ENCODE peak calls at places on chromosomes 13 and 19, in seven cellular contexts. W, S, P, D, Z, J and U are unnamed samples.

GRCh38 chr19:51742736-51743288 is 8.9 kb downstream of the FPR1 start:
- DNase-seq in W (no peak), S (no peak), P (no peak), D (no peak), Z (no peak), J (no peak), U (no peak)

GRCh38 chr19:46639356-46640061 is 3.5 kb upstream of the GNG8 start:
- DNase-seq in W (peak), S (no peak), P (no peak), D (no peak), Z (peak), J (peak), U (no peak)

GRCh38 chr13:25945596-25945995 is 106.2 kb downstream of the SHISA2 start:
- DNase-seq in W (no peak), S (no peak), P (no peak), D (no peak), Z (no peak), J (no peak), U (no peak)

GRCh38 chr13:30111810-30112209 is 195.5 kb downstream of the KATNAL1 start:
- DNase-seq in W (no peak), S (no peak), P (no peak), D (no peak), Z (no peak), J (no peak), U (no peak)

GRCh38 chr13:97810152-97810551 is 143.3 kb upstream of the IPO5 start:
- DNase-seq in W (no peak), S (peak), P (no peak), D (no peak), Z (no peak), J (no peak), U (peak)

GRCh38 chr13:22061806-22062391 is 391.0 kb downstream of the FGF9 start:
- DNase-seq in W (no peak), S (no peak), P (no peak), D (no peak), Z (no peak), J (no peak), U (no peak)

GRCh38 chr19:48806818-48807589 is 3.8 kb downstream of the BCAT2 start:
- DNase-seq in W (no peak), S (no peak), P (no peak), D (no peak), Z (no peak), J (no peak), U (no peak)

GRCh38 chr19:51194527-51195315 is 30.2 kb upstream of the CD33 start:
- DNase-seq in W (no peak), S (peak), P (no peak), D (no peak), Z (no peak), J (no peak), U (no peak)

GRCh38 chr13:42968906-42969305 is 23.1 kb downstream of the EPSTI1 start:
- DNase-seq in W (no peak), S (no peak), P (no peak), D (no peak), Z (no peak), J (no peak), U (no peak)

GRCh38 chr13:21671793-21672680 is 1.2 kb downstream of the FGF9 start:
- DNase-seq in W (no peak), S (no peak), P (no peak), D (no peak), Z (no peak), J (no peak), U (no peak)

GRCh38 chr19:15563325-15563794 is 51.7 kb upstream of the CYP4F8 start:
- DNase-seq in W (peak), S (no peak), P (no peak), D (no peak), Z (no peak), J (no peak), U (no peak)

GRCh38 chr13:107730835-107731234 is 484.5 kb downstream of the LIG4 start:
- DNase-seq in W (no peak), S (no peak), P (no peak), D (no peak), Z (no peak), J (no peak), U (no peak)

GRCh38 chr19:48674921-48675824 is 2.4 kb upstream of the NTN5 start:
- DNase-seq in W (peak), S (peak), P (peak), D (peak), Z (peak), J (peak), U (peak)

GRCh38 chr19:10808937-10809655 is 26.9 kb downstream of the TMED1 start:
- DNase-seq in W (no peak), S (peak), P (no peak), D (no peak), Z (peak), J (no peak), U (no peak)

GRCh38 chr13:94660695-94661324 is 51.5 kb downstream of the SOX21 start:
- DNase-seq in W (no peak), S (no peak), P (no peak), D (no peak), Z (no peak), J (no peak), U (no peak)

GRCh38 chr13:52846567-52847321 is 1.7 kb downstream of the PCDH8 start:
- DNase-seq in W (peak), S (peak), P (no peak), D (peak), Z (peak), J (no peak), U (no peak)

GRCh38 chr19:29724102-29724641 is 9.1 kb upstream of the C19orf12 start:
- DNase-seq in W (no peak), S (no peak), P (no peak), D (no peak), Z (peak), J (no peak), U (no peak)

GRCh38 chr13:64078025-64078424 is 2662.4 kb upstream of the PCDH20 start:
- DNase-seq in W (no peak), S (no peak), P (no peak), D (no peak), Z (no peak), J (no peak), U (no peak)

GRCh38 chr19:6126335-6126974 is 9.0 kb upstream of the ACSBG2 start:
- DNase-seq in W (no peak), S (peak), P (no peak), D (no peak), Z (no peak), J (peak), U (peak)

GRCh38 chr13:93235258-93236015 is 8.8 kb downstream of the GPC6 start:
- DNase-seq in W (no peak), S (no peak), P (no peak), D (no peak), Z (no peak), J (no peak), U (no peak)

GRCh38 chr19:33060586-33060985 is 4.1 kb downstream of the RHPN2 start:
- DNase-seq in W (no peak), S (no peak), P (no peak), D (no peak), Z (no peak), J (no peak), U (no peak)

GRCh38 chr19:48553676-48554384 is 1.9 kb downstream of the SULT2B1 start:
- DNase-seq in W (no peak), S (peak), P (no peak), D (no peak), Z (no peak), J (peak), U (no peak)

GRCh38 chr19:31127132-31127967 is 221.9 kb downstream of the TSHZ3 start:
- DNase-seq in W (no peak), S (no peak), P (no peak), D (no peak), Z (no peak), J (peak), U (no peak)